ENCODE peak calls at places on chromosomes 2 and 18, in five cellular contexts. T, W, K, F and N are unnamed samples. For H3K36me3 and H3K4me1, the result is how much of the 10 kb centered on the place peaks cover.

GRCh38 chr2:86298411-86299390 is 38.7 kb downstream of the REEP1 start:
- DNase-seq in F (no peak), T (no peak), W (no peak), K (no peak), N (no peak)

GRCh38 chr2:208890486-208890885 is 483.9 kb downstream of the PTH2R start:
- DNase-seq in W (no peak), F (no peak), K (no peak), T (no peak), N (no peak)

GRCh38 chr2:167069855-167070254 is 181.6 kb downstream of the XIRP2 start:
- DNase-seq in F (peak), T (no peak), K (no peak), W (no peak), N (no peak)

GRCh38 chr2:181305151-181306123 is 151.7 kb upstream of the ITGA4 start:
- DNase-seq in F (peak), W (peak), K (no peak), T (no peak), N (no peak)

GRCh38 chr18:31010601-31011000 is 31.9 kb downstream of the DSC3 start:
- DNase-seq in T (no peak), W (no peak), F (peak), K (no peak), N (no peak)

GRCh38 chr2:74391209-74391579 is 11.1 kb upstream of the DCTN1 start:
- DNase-seq in W (no peak), F (peak), K (no peak), T (no peak), N (no peak)

GRCh38 chr2:207194028-207194427 is 28.3 kb upstream of the KLF7 start:
- DNase-seq in T (no peak), W (no peak), F (no peak), K (no peak), N (no peak)

GRCh38 chr2:86074811-86075210 is 30.9 kb downstream of the POLR1A start:
- DNase-seq in W (no peak), F (no peak), K (no peak), T (peak), N (no peak)

GRCh38 chr2:165953306-165953654 is 296 bp downstream of the TTC21B start:
- DNase-seq in K (no peak), W (no peak), F (no peak), T (no peak), N (no peak)

GRCh38 chr2:233448220-233448559 is 93.9 kb downstream of the DGKD start:
- DNase-seq in K (peak), F (no peak), W (no peak), T (no peak), N (no peak)

GRCh38 chr2:9813312-9814128 is 29.8 kb upstream of the TAF1B start:
- DNase-seq in F (peak), T (peak), W (peak), K (peak), N (peak)

GRCh38 chr2:210477496-210477895 is 937 bp upstream of the LANCL1 start:
- DNase-seq in K (no peak), W (peak), T (no peak), F (peak), N (peak)

GRCh38 chr18:24586662-24587360 is 126.4 kb downstream of the HRH4 start:
- DNase-seq in K (no peak), F (no peak), W (no peak), T (no peak), N (no peak)

GRCh38 chr2:15620857-15621471 is 29.3 kb downstream of the DDX1 start:
- DNase-seq in W (no peak), T (no peak), F (no peak), K (no peak), N (no peak)

DNA sequence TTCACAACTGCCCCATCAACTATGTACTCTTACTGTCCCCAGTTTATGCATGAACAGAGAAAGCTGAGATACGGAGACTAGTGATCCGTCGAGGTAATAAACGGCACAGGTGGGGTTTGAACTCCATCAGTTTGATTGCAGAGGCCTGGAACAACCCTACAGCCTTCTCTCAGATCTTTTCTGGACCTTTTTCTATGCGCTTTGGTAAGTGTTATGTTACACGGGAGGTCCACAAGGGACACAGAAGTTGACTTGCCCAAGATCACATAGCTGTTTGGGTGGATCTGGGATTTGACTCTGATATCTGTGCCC is 1.1 kb upstream of the DNPEP start:
- DNase-seq in K (no peak), W (no peak), T (no peak), F (no peak), N (no peak)
- H3K4me3 ChIP-seq in K (peak), W (no peak), T (peak), F (peak), N (no peak)

DNA sequence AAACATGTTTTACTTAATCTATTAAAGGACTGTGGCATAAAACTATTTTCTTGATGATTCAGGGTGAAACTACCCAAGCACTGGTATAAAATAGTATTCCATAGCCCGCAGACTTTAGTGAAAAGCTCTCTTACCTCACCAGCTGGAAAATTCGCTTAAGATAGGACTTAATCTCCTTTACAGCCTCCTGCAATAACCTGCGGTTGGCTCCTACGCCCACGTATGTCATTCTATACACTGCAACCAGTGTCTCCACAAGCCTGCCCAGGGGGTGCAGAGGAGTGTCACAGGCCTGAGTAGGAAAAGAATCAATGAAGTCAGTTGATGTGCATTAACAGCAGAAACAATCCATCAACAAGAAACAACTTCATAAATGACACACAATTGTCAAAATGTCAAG is 11.3 kb upstream of the MPP4 start:
- DNase-seq in T (no peak), K (no peak), W (no peak), F (peak), N (no peak)
- H3K36me3 ChIP-seq in T (under half), K (under half), W (half or more), F (under half), N (under half)

GRCh38 chr2:118845005-118845842 is 2.2 kb downstream of the EN1 start:
- DNase-seq in T (no peak), F (no peak), K (no peak), W (no peak), N (no peak)

GRCh38 chr2:118847447-118848172 is at the start of gene EN1:
- DNase-seq in F (peak), T (no peak), W (no peak), K (no peak), N (no peak)

GRCh38 chr2:118846667-118847446 is 591 bp downstream of the EN1 start:
- DNase-seq in F (no peak), W (no peak), T (no peak), K (no peak), N (no peak)

GRCh38 chr2:118844261-118845004 is 3.0 kb downstream of the EN1 start:
- DNase-seq in W (no peak), K (no peak), F (no peak), T (no peak), N (no peak)

GRCh38 chr2:118845843-118846666 is 1.4 kb downstream of the EN1 start:
- DNase-seq in F (no peak), K (no peak), T (no peak), W (no peak), N (no peak)
- H3K4me1 ChIP-seq in F (under half), K (half or more), T (under half), W (under half), N (under half)

GRCh38 chr2:19122220-19122619 is 236.2 kb downstream of the OSR1 start:
- DNase-seq in T (no peak), K (no peak), W (no peak), F (no peak), N (no peak)

GRCh38 chr2:19123556-19123955 is 234.9 kb downstream of the OSR1 start:
- DNase-seq in T (no peak), K (no peak), W (no peak), F (no peak), N (no peak)

GRCh38 chr2:19126281-19126680 is 232.1 kb downstream of the OSR1 start:
- DNase-seq in F (no peak), K (no peak), W (no peak), T (no peak), N (no peak)

GRCh38 chr2:19125876-19126275 is 232.5 kb downstream of the OSR1 start:
- DNase-seq in T (no peak), K (no peak), W (no peak), F (no peak), N (no peak)

DNA sequence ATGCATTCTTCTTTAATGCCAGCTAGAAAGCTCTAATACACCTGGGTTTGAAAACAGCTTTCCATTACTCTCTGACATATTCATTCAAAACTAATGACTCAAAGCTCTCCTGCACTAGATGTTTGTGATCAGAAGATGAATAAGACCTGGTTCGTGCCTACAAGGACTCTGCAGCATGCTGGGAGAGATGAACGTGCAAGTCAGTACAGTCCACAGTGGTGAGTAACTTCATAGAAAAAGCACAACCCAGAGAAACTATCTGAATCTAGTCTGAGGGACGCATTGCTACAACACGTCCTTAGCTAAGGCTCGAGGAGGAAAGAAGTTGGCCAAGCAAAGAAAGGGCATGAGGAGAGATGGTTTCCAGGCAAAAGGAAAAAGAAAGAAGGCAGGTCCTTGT is 234.3 kb downstream of the OSR1 start:
- DNase-seq in K (no peak), W (no peak), F (peak), T (no peak), N (no peak)
- H3K4me3 ChIP-seq in K (no peak), W (no peak), F (no peak), T (no peak), N (no peak)